ENCODE peak calls at places on chromosomes 12 and 14, in ten cellular contexts. One of them, this sample, is unnamed.

GRCh38 chr14:59262717-59263469 is 74.4 kb downstream of the DAAM1 start:
- DNase-seq in GM12891: no peak
- DNase-seq in HepG2: peak; percentile 95
- DNase-seq in GM23338: peak; percentile 47
- DNase-seq in prostate gland: peak; percentile 48
- DNase-seq in sigmoid colon: no peak
- DNase-seq in endothelial cell of umbilical vein: peak; percentile 21
- DNase-seq in GM12892: no peak
- DNase-seq in breast epithelium: no peak
- DNase-seq in K562: no peak
- DNase-seq in this sample: no peak

GRCh38 chr12:98073610-98074009 is 441.8 kb upstream of the TMPO start:
- DNase-seq in GM12891: no peak
- DNase-seq in HepG2: no peak
- DNase-seq in GM23338: no peak
- DNase-seq in prostate gland: no peak
- DNase-seq in sigmoid colon: no peak
- DNase-seq in endothelial cell of umbilical vein: no peak
- DNase-seq in GM12892: no peak
- DNase-seq in breast epithelium: no peak
- DNase-seq in K562: no peak
- DNase-seq in this sample: no peak

GRCh38 chr12:74980510-74980909 is 229.1 kb downstream of the KCNC2 start:
- DNase-seq in GM12891: no peak
- DNase-seq in HepG2: no peak
- DNase-seq in GM23338: no peak
- DNase-seq in prostate gland: peak; percentile 72
- DNase-seq in sigmoid colon: no peak
- DNase-seq in endothelial cell of umbilical vein: no peak
- DNase-seq in GM12892: no peak
- DNase-seq in breast epithelium: no peak
- DNase-seq in K562: no peak
- DNase-seq in this sample: no peak

GRCh38 chr12:111887916-111888745 is 46.1 kb downstream of the MAPKAPK5 start:
- DNase-seq in GM12891: no peak
- DNase-seq in HepG2: no peak
- DNase-seq in GM23338: no peak
- DNase-seq in prostate gland: no peak
- DNase-seq in sigmoid colon: no peak
- DNase-seq in endothelial cell of umbilical vein: peak; percentile 31
- DNase-seq in GM12892: no peak
- DNase-seq in breast epithelium: no peak
- DNase-seq in K562: no peak
- DNase-seq in this sample: no peak

GRCh38 chr14:95959317-95959716 is 79.8 kb upstream of the C14orf132 start:
- DNase-seq in GM12891: no peak
- DNase-seq in HepG2: no peak
- DNase-seq in GM23338: no peak
- DNase-seq in prostate gland: no peak
- DNase-seq in sigmoid colon: no peak
- DNase-seq in endothelial cell of umbilical vein: no peak
- DNase-seq in GM12892: no peak
- DNase-seq in breast epithelium: no peak
- DNase-seq in K562: no peak
- DNase-seq in this sample: no peak

GRCh38 chr14:106551265-106551664 is 1024.9 kb downstream of the TMEM121 start:
- DNase-seq in GM12891: no peak
- DNase-seq in HepG2: no peak
- DNase-seq in GM23338: no peak
- DNase-seq in prostate gland: no peak
- DNase-seq in sigmoid colon: no peak
- DNase-seq in endothelial cell of umbilical vein: no peak
- DNase-seq in GM12892: no peak
- DNase-seq in breast epithelium: no peak
- DNase-seq in K562: no peak
- DNase-seq in this sample: no peak

GRCh38 chr14:99346470-99347080 is 74.6 kb upstream of the BCL11B start:
- DNase-seq in GM12891: no peak
- DNase-seq in HepG2: peak; percentile 27
- DNase-seq in GM23338: no peak
- DNase-seq in prostate gland: no peak
- DNase-seq in sigmoid colon: no peak
- DNase-seq in endothelial cell of umbilical vein: no peak
- DNase-seq in GM12892: no peak
- DNase-seq in breast epithelium: no peak
- DNase-seq in K562: no peak
- DNase-seq in this sample: no peak

GRCh38 chr14:58272589-58273372 is 25.6 kb upstream of the ARID4A start:
- DNase-seq in GM12891: no peak
- DNase-seq in HepG2: peak; percentile 98
- DNase-seq in GM23338: peak; percentile 24
- DNase-seq in prostate gland: no peak
- DNase-seq in sigmoid colon: no peak
- DNase-seq in endothelial cell of umbilical vein: peak; percentile 29
- DNase-seq in GM12892: no peak
- DNase-seq in breast epithelium: no peak
- DNase-seq in K562: no peak
- DNase-seq in this sample: no peak

GRCh38 chr12:64625243-64626077 is 15.2 kb downstream of the RASSF3 start:
- DNase-seq in GM12891: no peak
- DNase-seq in HepG2: peak; percentile 85
- DNase-seq in GM23338: no peak
- DNase-seq in prostate gland: peak; percentile 63
- DNase-seq in sigmoid colon: peak; percentile 93
- DNase-seq in endothelial cell of umbilical vein: peak; percentile 96
- DNase-seq in GM12892: no peak
- DNase-seq in breast epithelium: no peak
- DNase-seq in K562: peak; percentile 24
- DNase-seq in this sample: peak; percentile 70

GRCh38 chr14:99265571-99265970 is 6.4 kb downstream of the BCL11B start:
- DNase-seq in GM12891: no peak
- DNase-seq in HepG2: no peak
- DNase-seq in GM23338: no peak
- DNase-seq in prostate gland: no peak
- DNase-seq in sigmoid colon: no peak
- DNase-seq in endothelial cell of umbilical vein: no peak
- DNase-seq in GM12892: no peak
- DNase-seq in breast epithelium: no peak
- DNase-seq in K562: no peak
- DNase-seq in this sample: no peak

GRCh38 chr12:11732023-11732422 is 82.5 kb downstream of the ETV6 start:
- DNase-seq in GM12891: no peak
- DNase-seq in HepG2: no peak
- DNase-seq in GM23338: no peak
- DNase-seq in prostate gland: no peak
- DNase-seq in sigmoid colon: no peak
- DNase-seq in endothelial cell of umbilical vein: no peak
- DNase-seq in GM12892: no peak
- DNase-seq in breast epithelium: no peak
- DNase-seq in K562: no peak
- DNase-seq in this sample: no peak

DNA sequence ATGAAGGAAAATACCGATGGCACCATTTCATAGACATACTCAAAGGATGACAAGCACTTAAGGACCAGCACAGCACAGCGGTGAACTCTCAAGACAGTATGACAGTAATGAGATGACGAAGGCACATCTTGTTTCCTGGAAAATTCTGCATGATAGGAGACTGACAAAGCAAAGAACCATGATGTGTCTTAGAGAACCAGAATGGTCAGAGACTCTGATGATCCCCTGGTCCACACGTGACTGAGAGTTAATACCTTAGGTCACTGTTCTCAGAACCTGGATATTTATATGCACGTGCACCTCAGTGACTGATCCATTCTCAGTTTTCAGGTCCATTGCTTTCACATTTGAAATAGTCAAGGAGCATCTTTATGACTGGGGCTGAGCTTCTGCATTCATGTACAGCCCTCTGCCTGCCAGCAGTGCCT is 35.3 kb downstream of the PROX2 start:
- DNase-seq in GM12891: no peak
- DNase-seq in HepG2: no peak
- DNase-seq in GM23338: no peak
- DNase-seq in prostate gland: no peak
- DNase-seq in sigmoid colon: no peak
- DNase-seq in endothelial cell of umbilical vein: no peak
- DNase-seq in GM12892: no peak
- DNase-seq in breast epithelium: no peak
- DNase-seq in K562: no peak
- DNase-seq in this sample: no peak
- TF ChIP-seq POLR2AphosphoS5 in GM12891: no peak
- TF ChIP-seq POLR2AphosphoS5 in HepG2: no peak
- TF ChIP-seq POLR2AphosphoS5 in GM23338: no peak
- TF ChIP-seq POLR2AphosphoS5 in prostate gland: no peak
- TF ChIP-seq POLR2AphosphoS5 in sigmoid colon: no peak
- TF ChIP-seq POLR2AphosphoS5 in endothelial cell of umbilical vein: no peak
- TF ChIP-seq POLR2AphosphoS5 in GM12892: no peak
- TF ChIP-seq POLR2AphosphoS5 in breast epithelium: no peak
- TF ChIP-seq POLR2AphosphoS5 in K562: no peak
- TF ChIP-seq POLR2AphosphoS5 in this sample: no peak

GRCh38 chr12:55927588-55928502 is at the start of gene PYM1:
- DNase-seq in GM12891: no peak
- DNase-seq in HepG2: peak; percentile 89
- DNase-seq in GM23338: peak; percentile 94
- DNase-seq in prostate gland: peak; percentile 80
- DNase-seq in sigmoid colon: peak; percentile 93
- DNase-seq in endothelial cell of umbilical vein: peak; percentile 71
- DNase-seq in GM12892: peak; percentile 59
- DNase-seq in breast epithelium: peak; percentile 78
- DNase-seq in K562: peak; percentile 82
- DNase-seq in this sample: peak; percentile 92
- TF ChIP-seq POLR2AphosphoS5 in GM12891: peak; percentile 74
- TF ChIP-seq POLR2AphosphoS5 in HepG2: peak; percentile 74
- TF ChIP-seq POLR2AphosphoS5 in GM23338: peak; percentile 95
- TF ChIP-seq POLR2AphosphoS5 in prostate gland: peak; percentile 29
- TF ChIP-seq POLR2AphosphoS5 in sigmoid colon: peak; percentile 66
- TF ChIP-seq POLR2AphosphoS5 in endothelial cell of umbilical vein: peak; percentile 53
- TF ChIP-seq POLR2AphosphoS5 in GM12892: peak; percentile 80
- TF ChIP-seq POLR2AphosphoS5 in breast epithelium: no peak
- TF ChIP-seq POLR2AphosphoS5 in K562: peak; percentile 76
- TF ChIP-seq POLR2AphosphoS5 in this sample: peak; percentile 68

GRCh38 chr12:52224154-52224553 is 8.9 kb upstream of the KRT7 start:
- DNase-seq in GM12891: no peak
- DNase-seq in HepG2: no peak
- DNase-seq in GM23338: no peak
- DNase-seq in prostate gland: no peak
- DNase-seq in sigmoid colon: no peak
- DNase-seq in endothelial cell of umbilical vein: no peak
- DNase-seq in GM12892: no peak
- DNase-seq in breast epithelium: no peak
- DNase-seq in K562: no peak
- DNase-seq in this sample: no peak

GRCh38 chr12:52220456-52220855 is 12.6 kb upstream of the KRT7 start:
- DNase-seq in GM12891: no peak
- DNase-seq in HepG2: no peak
- DNase-seq in GM23338: no peak
- DNase-seq in prostate gland: no peak
- DNase-seq in sigmoid colon: peak; percentile 14
- DNase-seq in endothelial cell of umbilical vein: no peak
- DNase-seq in GM12892: no peak
- DNase-seq in breast epithelium: no peak
- DNase-seq in K562: no peak
- DNase-seq in this sample: no peak

GRCh38 chr12:52223411-52224039 is 9.5 kb upstream of the KRT7 start:
- DNase-seq in GM12891: no peak
- DNase-seq in HepG2: no peak
- DNase-seq in GM23338: no peak
- DNase-seq in prostate gland: no peak
- DNase-seq in sigmoid colon: no peak
- DNase-seq in endothelial cell of umbilical vein: no peak
- DNase-seq in GM12892: no peak
- DNase-seq in breast epithelium: no peak
- DNase-seq in K562: no peak
- DNase-seq in this sample: no peak

GRCh38 chr12:52222692-52223091 is 10.4 kb upstream of the KRT7 start:
- DNase-seq in GM12891: no peak
- DNase-seq in HepG2: no peak
- DNase-seq in GM23338: no peak
- DNase-seq in prostate gland: no peak
- DNase-seq in sigmoid colon: peak; percentile 26
- DNase-seq in endothelial cell of umbilical vein: no peak
- DNase-seq in GM12892: no peak
- DNase-seq in breast epithelium: no peak
- DNase-seq in K562: no peak
- DNase-seq in this sample: no peak

GRCh38 chr12:52221912-52222457 is 11.1 kb upstream of the KRT7 start:
- DNase-seq in GM12891: no peak
- DNase-seq in HepG2: no peak
- DNase-seq in GM23338: peak; percentile 96
- DNase-seq in prostate gland: no peak
- DNase-seq in sigmoid colon: peak; percentile 66
- DNase-seq in endothelial cell of umbilical vein: peak; percentile 44
- DNase-seq in GM12892: no peak
- DNase-seq in breast epithelium: peak; percentile 82
- DNase-seq in K562: peak; percentile 48
- DNase-seq in this sample: peak; percentile 69
- TF ChIP-seq POLR2AphosphoS5 in GM12891: no peak
- TF ChIP-seq POLR2AphosphoS5 in HepG2: no peak
- TF ChIP-seq POLR2AphosphoS5 in GM23338: no peak
- TF ChIP-seq POLR2AphosphoS5 in prostate gland: no peak
- TF ChIP-seq POLR2AphosphoS5 in sigmoid colon: no peak
- TF ChIP-seq POLR2AphosphoS5 in endothelial cell of umbilical vein: no peak
- TF ChIP-seq POLR2AphosphoS5 in GM12892: no peak
- TF ChIP-seq POLR2AphosphoS5 in breast epithelium: no peak
- TF ChIP-seq POLR2AphosphoS5 in K562: no peak
- TF ChIP-seq POLR2AphosphoS5 in this sample: no peak

GRCh38 chr12:114447274-114447716 is 41.4 kb upstream of the TBX5 start:
- DNase-seq in GM12891: no peak
- DNase-seq in HepG2: no peak
- DNase-seq in GM23338: peak; percentile 56
- DNase-seq in prostate gland: no peak
- DNase-seq in sigmoid colon: no peak
- DNase-seq in endothelial cell of umbilical vein: no peak
- DNase-seq in GM12892: no peak
- DNase-seq in breast epithelium: no peak
- DNase-seq in K562: no peak
- DNase-seq in this sample: no peak

GRCh38 chr12:114447799-114448617 is 42.1 kb upstream of the TBX5 start:
- DNase-seq in GM12891: no peak
- DNase-seq in HepG2: no peak
- DNase-seq in GM23338: no peak
- DNase-seq in prostate gland: no peak
- DNase-seq in sigmoid colon: no peak
- DNase-seq in endothelial cell of umbilical vein: no peak
- DNase-seq in GM12892: no peak
- DNase-seq in breast epithelium: no peak
- DNase-seq in K562: no peak
- DNase-seq in this sample: no peak

GRCh38 chr12:114444422-114445279 is 38.7 kb upstream of the TBX5 start:
- DNase-seq in GM12891: no peak
- DNase-seq in HepG2: no peak
- DNase-seq in GM23338: peak; percentile 61
- DNase-seq in prostate gland: no peak
- DNase-seq in sigmoid colon: no peak
- DNase-seq in endothelial cell of umbilical vein: no peak
- DNase-seq in GM12892: no peak
- DNase-seq in breast epithelium: no peak
- DNase-seq in K562: no peak
- DNase-seq in this sample: no peak

GRCh38 chr12:114443607-114444421 is 37.9 kb upstream of the TBX5 start:
- DNase-seq in GM12891: no peak
- DNase-seq in HepG2: no peak
- DNase-seq in GM23338: peak; percentile 46
- DNase-seq in prostate gland: no peak
- DNase-seq in sigmoid colon: no peak
- DNase-seq in endothelial cell of umbilical vein: no peak
- DNase-seq in GM12892: no peak
- DNase-seq in breast epithelium: no peak
- DNase-seq in K562: no peak
- DNase-seq in this sample: no peak

GRCh38 chr12:114445401-114446323 is 39.7 kb upstream of the TBX5 start:
- DNase-seq in GM12891: no peak
- DNase-seq in HepG2: no peak
- DNase-seq in GM23338: peak; percentile 56
- DNase-seq in prostate gland: no peak
- DNase-seq in sigmoid colon: no peak
- DNase-seq in endothelial cell of umbilical vein: no peak
- DNase-seq in GM12892: no peak
- DNase-seq in breast epithelium: no peak
- DNase-seq in K562: no peak
- DNase-seq in this sample: no peak
- TF ChIP-seq POLR2AphosphoS5 in GM12891: no peak
- TF ChIP-seq POLR2AphosphoS5 in HepG2: no peak
- TF ChIP-seq POLR2AphosphoS5 in GM23338: no peak
- TF ChIP-seq POLR2AphosphoS5 in prostate gland: no peak
- TF ChIP-seq POLR2AphosphoS5 in sigmoid colon: no peak
- TF ChIP-seq POLR2AphosphoS5 in endothelial cell of umbilical vein: no peak
- TF ChIP-seq POLR2AphosphoS5 in GM12892: no peak
- TF ChIP-seq POLR2AphosphoS5 in breast epithelium: no peak
- TF ChIP-seq POLR2AphosphoS5 in K562: no peak
- TF ChIP-seq POLR2AphosphoS5 in this sample: no peak

This sample was measured in HL-60.